ENCODE peak calls at places on chromosome 4, in five cellular contexts. Q is lower lobe of right lung, V is Panc1, K is fibroblast of pulmonary artery, D is endothelial cell. N is an unnamed sample.

GRCh38 chr4:145618210-145618911 is 824 bp upstream of the MMAA start:
- DNase-seq in Q (no peak), V (no peak), K (peak; percentile 35), D (no peak), N (no peak)

GRCh38 chr4:30555778-30556177 is 164.4 kb upstream of the PCDH7 start:
- DNase-seq in Q (no peak), V (no peak), K (no peak), D (no peak), N (no peak)

GRCh38 chr4:142463195-142463594 is 382.9 kb downstream of the INPP4B start:
- DNase-seq in Q (no peak), V (no peak), K (no peak), D (no peak), N (no peak)

GRCh38 chr4:124980276-124980752 is 267.8 kb upstream of the ANKRD50 start:
- DNase-seq in Q (no peak), V (no peak), K (peak; percentile 81), D (no peak), N (no peak)

GRCh38 chr4:52202251-52202779 is 151.2 kb downstream of the SPATA18 start:
- DNase-seq in Q (no peak), V (no peak), K (no peak), D (no peak), N (no peak)

GRCh38 chr4:69147334-69147733 is 51.1 kb downstream of the UGT2B7 start:
- DNase-seq in Q (peak; percentile 48), V (no peak), K (no peak), D (no peak), N (no peak)

GRCh38 chr4:28357985-28358384 is 1497.3 kb downstream of the STIM2 start:
- DNase-seq in Q (no peak), V (no peak), K (peak; percentile 50), D (peak; percentile 8), N (no peak)

GRCh38 chr4:142095886-142096605 is 459.7 kb downstream of the IL15 start:
- DNase-seq in Q (no peak), V (peak; percentile 47), K (peak; percentile 95), D (no peak), N (no peak)

GRCh38 chr4:105709081-105709450 is 482 bp downstream of the GSTCD start:
- DNase-seq in Q (no peak), V (no peak), K (no peak), D (peak; percentile 39), N (no peak)

GRCh38 chr4:122822466-122822865 is 4.2 kb upstream of the FGF2 start:
- DNase-seq in Q (no peak), V (no peak), K (no peak), D (no peak), N (no peak)

GRCh38 chr4:179625391-179625790 is 2183.2 kb upstream of the AGA start:
- DNase-seq in Q (no peak), V (no peak), K (peak; percentile 26), D (no peak), N (no peak)

GRCh38 chr4:123953556-123953955 is 557.0 kb downstream of the SPRY1 start:
- DNase-seq in Q (no peak), V (no peak), K (no peak), D (no peak), N (no peak)

GRCh38 chr4:74292111-74292870 is 16.0 kb upstream of the EPGN start:
- DNase-seq in Q (no peak), V (no peak), K (no peak), D (no peak), N (no peak)

GRCh38 chr4:7192252-7193039 is at the start of gene SORCS2:
- DNase-seq in Q (peak; percentile 65), V (no peak), K (peak; percentile 55), D (peak; percentile 85), N (no peak)

GRCh38 chr4:48578132-48578964 is 88.3 kb downstream of the ZAR1 start:
- DNase-seq in Q (no peak), V (peak; percentile 42), K (peak; percentile 88), D (peak; percentile 63), N (no peak)

GRCh38 chr4:108852691-108853090 is 89.8 kb upstream of the ETNPPL start:
- DNase-seq in Q (no peak), V (no peak), K (no peak), D (no peak), N (no peak)

GRCh38 chr4:166680801-166681200 is 553.5 kb downstream of the SPOCK3 start:
- DNase-seq in Q (no peak), V (no peak), K (no peak), D (no peak), N (no peak)

GRCh38 chr4:165583341-165583740 is 204.5 kb downstream of the CPE start:
- DNase-seq in Q (no peak), V (no peak), K (no peak), D (no peak), N (no peak)

GRCh38 chr4:124199755-124200154 is 512.8 kb downstream of the ANKRD50 start:
- DNase-seq in Q (no peak), V (no peak), K (peak; percentile 62), D (no peak), N (no peak)

GRCh38 chr4:67122029-67122428 is 423.3 kb downstream of the CENPC start:
- DNase-seq in Q (no peak), V (no peak), K (peak; percentile 6), D (peak; percentile 31), N (no peak)

GRCh38 chr4:100479971-100480370 is 37.9 kb downstream of the EMCN start:
- DNase-seq in Q (no peak), V (no peak), K (no peak), D (no peak), N (no peak)

GRCh38 chr4:147361726-147362125 is 119.2 kb upstream of the EDNRA start:
- DNase-seq in Q (no peak), V (no peak), K (peak; percentile 94), D (no peak), N (no peak)

GRCh38 chr4:175946472-175947116 is 119.0 kb upstream of the WDR17 start:
- DNase-seq in Q (no peak), V (no peak), K (peak; percentile 48), D (no peak), N (no peak)

GRCh38 chr4:150310159-150310895 is 232.1 kb downstream of the DCLK2 start:
- DNase-seq in Q (no peak), V (no peak), K (peak; percentile 48), D (no peak), N (no peak)

GRCh38 chr4:176380352-176381157 is 60.8 kb downstream of the SPCS3 start:
- DNase-seq in Q (no peak), V (no peak), K (no peak), D (no peak), N (no peak)

GRCh38 chr4:147103403-147103946 is 157.8 kb upstream of the TTC29 start:
- DNase-seq in Q (no peak), V (peak; percentile 28), K (peak; percentile 96), D (no peak), N (no peak)

GRCh38 chr4:176436500-176436973 is 116.8 kb downstream of the SPCS3 start:
- DNase-seq in Q (no peak), V (no peak), K (peak; percentile 82), D (no peak), N (no peak)

GRCh38 chr4:133147922-133148689 is 988 bp upstream of the PCDH10 start:
- DNase-seq in Q (no peak), V (no peak), K (peak; percentile 74), D (peak; percentile 52), N (no peak)

GRCh38 chr4:38387348-38387747 is 276.7 kb upstream of the KLF3 start:
- DNase-seq in Q (peak; percentile 80), V (no peak), K (peak; percentile 94), D (no peak), N (no peak)

GRCh38 chr4:8393593-8394038 is 46.9 kb downstream of the ACOX3 start:
- DNase-seq in Q (no peak), V (peak; percentile 64), K (peak; percentile 97), D (no peak), N (no peak)

GRCh38 chr4:98794565-98795205 is 134.2 kb downstream of the EIF4E start:
- DNase-seq in Q (no peak), V (no peak), K (peak; percentile 58), D (no peak), N (no peak)

GRCh38 chr4:155911905-155912304 is 8.4 kb downstream of the TDO2 start:
- DNase-seq in Q (no peak), V (no peak), K (peak; percentile 9), D (no peak), N (no peak)

GRCh38 chr4:174764105-174764729 is 64.8 kb downstream of the GLRA3 start:
- DNase-seq in Q (no peak), V (peak; percentile 18), K (peak; percentile 71), D (no peak), N (no peak)

DNA sequence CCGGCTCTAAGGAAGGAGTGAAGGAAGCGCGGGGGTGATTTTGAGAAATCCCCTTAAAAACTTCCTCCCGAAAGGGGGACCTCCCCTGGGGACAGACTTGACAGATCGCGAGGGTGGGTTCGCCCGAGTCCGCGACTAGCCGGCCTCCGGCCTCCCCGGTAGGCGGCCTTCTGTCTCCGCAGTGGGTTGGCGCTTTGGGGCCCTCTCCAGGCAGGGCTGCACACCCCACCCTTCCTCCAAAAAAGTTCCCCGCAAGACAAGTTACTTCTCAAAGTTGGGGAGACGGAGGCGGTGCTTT is 24.8 kb downstream of the HOPX start:
- DNase-seq in Q (no peak), V (no peak), K (no peak), D (peak; percentile 32), N (no peak)
- TF ChIP-seq CTCF in Q (peak; percentile 16), V (no peak), K (peak; percentile 15), D (no peak), N (peak; percentile 12)

DNA sequence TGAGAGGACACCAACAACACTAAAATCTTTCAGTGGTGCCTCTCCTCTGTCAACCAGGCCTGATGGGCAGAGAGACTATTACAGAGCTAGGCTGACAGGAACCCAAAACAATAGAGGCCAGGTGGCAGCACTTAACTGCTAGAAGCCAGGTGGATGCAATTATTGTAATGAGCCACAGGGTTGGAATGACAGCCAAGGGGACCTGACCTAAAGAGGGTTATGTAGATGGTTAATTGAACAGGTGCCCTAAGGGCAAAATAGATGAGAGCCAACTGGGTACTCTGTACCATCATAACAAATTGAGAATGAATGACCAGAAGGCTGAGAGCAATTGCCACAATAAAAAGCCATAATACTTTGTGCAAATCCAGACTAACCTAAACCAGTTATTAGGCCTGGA is 24.7 kb upstream of the FRAS1 start:
- DNase-seq in Q (no peak), V (no peak), K (no peak), D (no peak), N (no peak)
- TF ChIP-seq CTCF in Q (no peak), V (no peak), K (no peak), D (no peak), N (no peak)

GRCh38 chr4:89665662-89666061 is 171.3 kb downstream of the SNCA start:
- DNase-seq in Q (no peak), V (no peak), K (no peak), D (no peak), N (no peak)
- TF ChIP-seq CTCF in Q (no peak), V (no peak), K (no peak), D (no peak), N (no peak)

DNA sequence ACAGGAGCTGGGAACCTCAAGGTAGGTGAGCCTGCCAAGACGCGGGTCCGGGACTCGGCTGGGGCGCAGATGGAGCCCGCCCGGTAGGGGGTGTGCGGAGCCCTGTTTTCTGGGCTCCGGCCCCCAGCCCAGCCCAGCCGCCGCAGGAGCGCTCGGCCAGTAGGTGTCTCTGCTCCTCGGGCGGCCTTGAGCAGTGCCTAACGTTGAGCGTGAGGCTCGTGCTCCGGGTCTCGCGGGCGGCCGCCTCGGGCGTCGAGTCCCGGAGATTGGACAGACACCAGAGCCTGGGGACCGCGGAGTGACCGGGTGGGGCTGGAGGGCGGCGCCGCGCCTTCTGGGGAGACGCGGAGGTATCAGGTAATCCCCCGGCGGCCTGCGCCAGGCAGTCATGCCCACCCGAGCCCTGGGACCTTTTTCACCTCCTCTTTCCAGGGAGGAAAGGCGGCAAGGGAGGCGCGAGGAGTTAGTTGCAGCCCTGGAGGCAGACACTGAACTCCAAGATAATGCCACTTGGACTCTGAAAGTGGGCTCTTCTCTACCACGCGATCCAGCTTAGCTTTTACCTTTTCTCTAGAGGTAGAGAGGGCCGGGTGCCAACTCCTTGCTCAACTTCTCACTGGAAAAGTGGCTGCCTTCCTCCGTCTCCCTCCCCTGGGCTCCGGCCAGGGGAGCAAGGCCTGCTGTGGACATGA is 14.5 kb upstream of the FGG start:
- DNase-seq in Q (peak; percentile 73), V (no peak), K (peak; percentile 39), D (peak; percentile 87), N (no peak)
- TF ChIP-seq CTCF in Q (peak; percentile 65), V (peak; percentile 79), K (peak; percentile 47), D (peak; percentile 72), N (peak; percentile 23)